ENCODE peak calls at places on chromosome 15, in nine cellular contexts. V is prostate gland, U is SK-N-SH, D is GM23338, C is spleen, Z is vagina, N is stomach, F is transverse colon, Q is K562. K is an unnamed sample.

GRCh38 chr15:82178061-82178460 is 84.5 kb downstream of the EFL1 start:
- DNase-seq in V (no peak), U (no peak), D (no peak), C (no peak), Z (no peak), N (no peak), F (no peak), Q (no peak), K (no peak)

GRCh38 chr15:60804986-60805949 is 326.3 kb upstream of the ICE2 start:
- DNase-seq in V (no peak), U (no peak), D (peak), C (no peak), Z (no peak), N (no peak), F (no peak), Q (no peak), K (no peak)

GRCh38 chr15:54840999-54841398 is 355.7 kb downstream of the RSL24D1 start:
- DNase-seq in V (no peak), U (no peak), D (peak), C (no peak), Z (no peak), N (no peak), F (no peak), Q (no peak), K (no peak)

GRCh38 chr15:41734079-41734478 is 40.2 kb upstream of the MAPKBP1 start:
- DNase-seq in V (no peak), U (no peak), D (no peak), C (no peak), Z (no peak), N (no peak), F (no peak), Q (no peak), K (no peak)

GRCh38 chr15:93274276-93274675 is 185.3 kb upstream of the RGMA start:
- DNase-seq in V (no peak), U (no peak), D (peak), C (no peak), Z (peak), N (no peak), F (no peak), Q (no peak), K (no peak)

GRCh38 chr15:91941871-91942270 is 88.4 kb downstream of the SLCO3A1 start:
- DNase-seq in V (no peak), U (no peak), D (no peak), C (no peak), Z (no peak), N (no peak), F (no peak), Q (no peak), K (no peak)

GRCh38 chr15:57138260-57138895 is 219.9 kb downstream of the TCF12 start:
- DNase-seq in V (no peak), U (peak), D (peak), C (no peak), Z (no peak), N (peak), F (peak), Q (peak), K (peak)

GRCh38 chr15:72182673-72183072 is 14.9 kb downstream of the GRAMD2A start:
- DNase-seq in V (no peak), U (no peak), D (no peak), C (peak), Z (no peak), N (no peak), F (no peak), Q (no peak), K (no peak)

GRCh38 chr15:77224352-77224751 is 153.4 kb upstream of the TSPAN3 start:
- DNase-seq in V (no peak), U (no peak), D (no peak), C (no peak), Z (no peak), N (no peak), F (no peak), Q (no peak), K (no peak)

GRCh38 chr15:59313703-59314332 is 58.9 kb downstream of the MYO1E start:
- DNase-seq in V (peak), U (no peak), D (no peak), C (no peak), Z (peak), N (peak), F (peak), Q (no peak), K (no peak)

GRCh38 chr15:48806151-48806550 is 4.7 kb downstream of the CEP152 start:
- DNase-seq in V (no peak), U (no peak), D (peak), C (no peak), Z (no peak), N (no peak), F (no peak), Q (no peak), K (no peak)

GRCh38 chr15:74389115-74390048 is 21.9 kb upstream of the CYP11A1 start:
- DNase-seq in V (no peak), U (peak), D (no peak), C (no peak), Z (no peak), N (no peak), F (no peak), Q (peak), K (no peak)

GRCh38 chr15:96737408-96737807 is 406.9 kb downstream of the NR2F2 start:
- DNase-seq in V (no peak), U (no peak), D (no peak), C (no peak), Z (no peak), N (no peak), F (no peak), Q (no peak), K (no peak)

GRCh38 chr15:88911766-88912118 is 1.4 kb downstream of the MFGE8 start:
- DNase-seq in V (no peak), U (no peak), D (peak), C (no peak), Z (no peak), N (no peak), F (no peak), Q (peak), K (no peak)

GRCh38 chr15:34714476-34715121 is 40.2 kb downstream of the GJD2 start:
- DNase-seq in V (no peak), U (no peak), D (no peak), C (no peak), Z (no peak), N (no peak), F (no peak), Q (no peak), K (no peak)

GRCh38 chr15:34038404-34039179 is 412 bp downstream of the AVEN start:
- DNase-seq in V (peak), U (peak), D (peak), C (peak), Z (no peak), N (peak), F (peak), Q (peak), K (no peak)

GRCh38 chr15:83658406-83658805 is 4.5 kb downstream of the ADAMTSL3 start:
- DNase-seq in V (no peak), U (no peak), D (no peak), C (no peak), Z (no peak), N (no peak), F (no peak), Q (no peak), K (no peak)

GRCh38 chr15:83207622-83208356 is at the start of gene HDGFL3:
- DNase-seq in V (peak), U (peak), D (peak), C (peak), Z (no peak), N (peak), F (peak), Q (peak), K (no peak)

GRCh38 chr15:54500330-54500729 is 522.1 kb downstream of the UNC13C start:
- DNase-seq in V (no peak), U (no peak), D (peak), C (no peak), Z (no peak), N (no peak), F (no peak), Q (no peak), K (no peak)

GRCh38 chr15:68352401-68353062 is 75.0 kb downstream of the FEM1B start:
- DNase-seq in V (peak), U (no peak), D (no peak), C (peak), Z (no peak), N (no peak), F (peak), Q (no peak), K (peak)

GRCh38 chr15:82315519-82316246 is 33.6 kb downstream of the GOLGA6L10 start:
- DNase-seq in V (no peak), U (no peak), D (no peak), C (peak), Z (no peak), N (no peak), F (no peak), Q (no peak), K (no peak)

GRCh38 chr15:41022487-41023090 is 69.3 kb downstream of the CHAC1 start:
- DNase-seq in V (no peak), U (peak), D (peak), C (no peak), Z (no peak), N (peak), F (peak), Q (peak), K (peak)

GRCh38 chr15:33200444-33200843 is 5.9 kb upstream of the FMN1 start:
- DNase-seq in V (no peak), U (no peak), D (no peak), C (no peak), Z (no peak), N (no peak), F (no peak), Q (no peak), K (no peak)

GRCh38 chr15:99564221-99565030 is 1.4 kb upstream of the MEF2A start:
- DNase-seq in V (peak), U (no peak), D (no peak), C (no peak), Z (no peak), N (no peak), F (peak), Q (no peak), K (no peak)

GRCh38 chr15:31338318-31338878 is 11.8 kb downstream of the KLF13 start:
- DNase-seq in V (no peak), U (no peak), D (no peak), C (peak), Z (no peak), N (peak), F (no peak), Q (no peak), K (no peak)

GRCh38 chr15:54816406-54816805 is 380.3 kb downstream of the RSL24D1 start:
- DNase-seq in V (no peak), U (no peak), D (no peak), C (no peak), Z (no peak), N (no peak), F (no peak), Q (no peak), K (no peak)

GRCh38 chr15:39362832-39363561 is 217.9 kb upstream of the THBS1 start:
- DNase-seq in V (no peak), U (peak), D (no peak), C (no peak), Z (no peak), N (no peak), F (no peak), Q (no peak), K (no peak)

GRCh38 chr15:57591822-57592367 is at the start of gene MYZAP:
- DNase-seq in V (peak), U (peak), D (peak), C (peak), Z (no peak), N (peak), F (peak), Q (peak), K (no peak)

GRCh38 chr15:71679223-71680078 is 130.9 kb upstream of the NR2E3 start:
- DNase-seq in V (no peak), U (no peak), D (peak), C (no peak), Z (no peak), N (no peak), F (no peak), Q (no peak), K (no peak)

DNA sequence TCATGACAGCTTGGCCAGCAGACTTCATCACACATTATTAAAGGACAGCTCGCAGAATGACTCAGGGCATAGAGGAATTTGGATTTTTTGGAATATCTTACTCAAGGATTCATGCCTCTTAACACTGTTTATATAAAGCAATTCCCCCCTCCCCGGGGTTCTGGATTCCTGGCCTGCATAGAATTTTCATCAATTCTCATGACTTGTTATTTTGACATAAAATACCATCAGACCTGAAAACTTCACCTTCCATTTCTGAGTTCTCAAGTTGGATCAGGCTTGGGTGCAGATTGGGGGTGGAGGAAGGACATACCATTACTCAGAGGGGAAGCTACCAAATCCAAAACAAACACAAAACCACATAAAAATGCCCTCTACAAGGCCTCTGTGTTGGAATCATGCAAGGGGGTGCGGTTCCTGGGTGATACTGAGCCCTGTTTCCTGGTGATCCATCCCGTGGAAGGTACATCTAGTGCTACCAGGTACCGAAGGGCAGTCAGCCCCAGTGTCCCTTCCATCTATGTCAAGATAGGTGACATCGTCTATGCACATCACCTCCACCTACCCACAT is 95.3 kb downstream of the DAPK2 start:
- DNase-seq in V (no peak), U (no peak), D (no peak), C (no peak), Z (no peak), N (no peak), F (no peak), Q (no peak), K (no peak)
- H3K27ac ChIP-seq in V (no peak), U (no peak), D (no peak), C (peak), Z (peak), N (no peak), F (no peak), Q (no peak), K (no peak)

GRCh38 chr15:45674646-45675045 is 39.8 kb downstream of the SQOR start:
- DNase-seq in V (no peak), U (no peak), D (no peak), C (no peak), Z (no peak), N (no peak), F (no peak), Q (no peak), K (no peak)

GRCh38 chr15:45677797-45678196 is 43.0 kb downstream of the SQOR start:
- DNase-seq in V (no peak), U (no peak), D (no peak), C (no peak), Z (no peak), N (no peak), F (no peak), Q (no peak), K (no peak)

GRCh38 chr15:45684533-45684932 is 49.7 kb downstream of the SQOR start:
- DNase-seq in V (no peak), U (no peak), D (no peak), C (no peak), Z (no peak), N (no peak), F (no peak), Q (no peak), K (no peak)

GRCh38 chr15:45678459-45679178 is 43.8 kb downstream of the SQOR start:
- DNase-seq in V (no peak), U (no peak), D (no peak), C (no peak), Z (no peak), N (no peak), F (no peak), Q (no peak), K (no peak)
- TF ChIP-seq POLR2AphosphoS5 in V (no peak), U (no peak), D (no peak), C (no peak), Z (no peak), N (no peak), F (no peak), Q (no peak), K (no peak)

DNA sequence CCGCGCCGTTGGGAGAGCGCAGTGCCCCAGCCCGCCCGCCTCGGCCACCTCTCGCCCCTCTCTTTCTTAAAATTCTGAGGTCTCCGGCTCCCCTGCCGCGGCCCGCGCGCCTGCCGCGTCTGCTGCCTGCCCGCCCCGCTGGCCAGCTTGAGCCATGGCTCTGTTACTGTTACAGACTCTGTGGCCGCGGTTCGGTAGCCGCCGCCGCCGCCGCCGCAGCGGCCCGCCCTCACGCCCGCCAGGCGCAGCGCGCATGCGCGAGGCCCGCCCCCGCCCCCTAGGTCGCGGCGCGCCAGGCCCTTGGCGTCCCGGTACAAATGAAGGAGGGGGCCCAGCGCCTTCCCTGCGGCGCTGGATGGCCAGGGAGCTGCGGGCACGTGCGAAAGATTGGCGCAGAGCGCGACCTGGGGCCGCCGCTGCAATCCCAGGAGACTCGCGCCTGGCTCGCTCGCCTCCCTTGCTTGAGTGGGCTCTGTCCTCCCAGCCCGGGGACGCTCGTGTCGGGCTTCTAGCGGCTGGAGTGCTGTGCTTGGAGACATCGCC is at the start of gene ONECUT1:
- DNase-seq in V (no peak), U (peak), D (peak), C (peak), Z (no peak), N (peak), F (peak), Q (peak), K (no peak)
- H3K27ac ChIP-seq in V (no peak), U (no peak), D (no peak), C (no peak), Z (no peak), N (no peak), F (no peak), Q (no peak), K (no peak)

DNA sequence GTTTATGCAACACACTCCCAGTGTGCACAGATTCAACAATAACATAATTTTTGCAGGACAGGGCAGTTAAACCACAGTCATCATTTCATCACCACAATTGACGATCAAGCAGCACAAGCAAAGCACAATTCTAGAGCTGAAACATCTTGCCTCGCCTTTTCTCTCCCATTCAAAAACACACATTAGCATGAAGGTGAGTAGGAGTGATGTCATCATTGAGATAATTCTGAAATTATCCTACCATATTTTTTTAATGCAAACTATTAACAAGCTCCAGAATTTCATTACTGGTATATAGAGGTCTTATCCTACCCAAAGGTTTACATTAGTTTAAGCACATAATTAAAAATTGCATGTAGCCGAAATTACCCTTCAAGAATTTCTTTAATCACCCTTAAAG is 3.5 kb downstream of the IGDCC3 start:
- DNase-seq in V (no peak), U (no peak), D (no peak), C (no peak), Z (no peak), N (no peak), F (no peak), Q (no peak), K (no peak)
- TF ChIP-seq POLR2AphosphoS5 in V (no peak), U (no peak), D (no peak), C (no peak), Z (no peak), N (no peak), F (no peak), Q (no peak), K (no peak)

GRCh38 chr15:63212050-63212973 is 22.9 kb downstream of the RAB8B start:
- DNase-seq in V (peak), U (peak), D (no peak), C (no peak), Z (no peak), N (no peak), F (no peak), Q (peak), K (no peak)
- H3K27ac ChIP-seq in V (peak), U (peak), D (peak), C (peak), Z (peak), N (peak), F (peak), Q (peak), K (no peak)

GRCh38 chr15:90816401-90817116 is 51.8 kb upstream of the FURIN start:
- DNase-seq in V (no peak), U (no peak), D (no peak), C (no peak), Z (no peak), N (peak), F (no peak), Q (no peak), K (no peak)
- TF ChIP-seq POLR2AphosphoS5 in V (no peak), U (no peak), D (no peak), C (no peak), Z (no peak), N (no peak), F (no peak), Q (no peak), K (no peak)

K was measured in Panc1.